ENCODE peak calls at places on chromosomes 3 and 15, in ten cellular contexts. One of them, this sample, is unnamed.

GRCh38 chr15:48002772-48003171 is 118.0 kb upstream of the SLC24A5 start:
- DNase-seq in foreskin keratinocyte: no peak
- DNase-seq in cardiac fibroblast: no peak
- DNase-seq in fibroblast of mammary gland: no peak
- DNase-seq in AG09319: no peak
- DNase-seq in Calu3: no peak
- DNase-seq in fibroblast of villous mesenchyme: no peak
- DNase-seq in B cell: no peak
- DNase-seq in cardiac muscle cell: no peak
- DNase-seq in progenitor cell of endocrine pancreas: no peak
- DNase-seq in this sample: no peak

GRCh38 chr15:85649372-85649771 is 145.4 kb downstream of the KLHL25 start:
- DNase-seq in progenitor cell of endocrine pancreas: no peak
- DNase-seq in Calu3: no peak
- DNase-seq in cardiac muscle cell: peak
- DNase-seq in fibroblast of mammary gland: peak
- DNase-seq in AG09319: no peak
- DNase-seq in foreskin keratinocyte: peak
- DNase-seq in fibroblast of villous mesenchyme: peak
- DNase-seq in cardiac fibroblast: peak
- DNase-seq in B cell: no peak
- DNase-seq in this sample: peak

GRCh38 chr15:70875001-70875782 is 17.0 kb downstream of the THAP10 start:
- DNase-seq in cardiac fibroblast: peak
- DNase-seq in fibroblast of villous mesenchyme: peak
- DNase-seq in B cell: no peak
- DNase-seq in cardiac muscle cell: peak
- DNase-seq in fibroblast of mammary gland: peak
- DNase-seq in AG09319: no peak
- DNase-seq in foreskin keratinocyte: no peak
- DNase-seq in Calu3: no peak
- DNase-seq in progenitor cell of endocrine pancreas: no peak
- DNase-seq in this sample: no peak

GRCh38 chr15:31328999-31329639 is 2.5 kb downstream of the KLF13 start:
- DNase-seq in Calu3: peak
- DNase-seq in cardiac muscle cell: no peak
- DNase-seq in cardiac fibroblast: no peak
- DNase-seq in progenitor cell of endocrine pancreas: no peak
- DNase-seq in fibroblast of mammary gland: no peak
- DNase-seq in foreskin keratinocyte: peak
- DNase-seq in B cell: peak
- DNase-seq in fibroblast of villous mesenchyme: no peak
- DNase-seq in AG09319: no peak
- DNase-seq in this sample: no peak

GRCh38 chr3:71482771-71483170 is 100.8 kb downstream of the FOXP1 start:
- DNase-seq in progenitor cell of endocrine pancreas: no peak
- DNase-seq in fibroblast of mammary gland: no peak
- DNase-seq in AG09319: no peak
- DNase-seq in foreskin keratinocyte: no peak
- DNase-seq in cardiac fibroblast: no peak
- DNase-seq in fibroblast of villous mesenchyme: no peak
- DNase-seq in Calu3: no peak
- DNase-seq in cardiac muscle cell: no peak
- DNase-seq in B cell: no peak
- DNase-seq in this sample: no peak

GRCh38 chr3:37770938-37771918 is 90.5 kb upstream of the CTDSPL start:
- DNase-seq in Calu3: no peak
- DNase-seq in cardiac fibroblast: peak
- DNase-seq in B cell: no peak
- DNase-seq in foreskin keratinocyte: no peak
- DNase-seq in progenitor cell of endocrine pancreas: no peak
- DNase-seq in cardiac muscle cell: peak
- DNase-seq in fibroblast of mammary gland: no peak
- DNase-seq in fibroblast of villous mesenchyme: no peak
- DNase-seq in AG09319: no peak
- DNase-seq in this sample: no peak

GRCh38 chr3:156788846-156789245 is 37.3 kb upstream of the LEKR1 start:
- DNase-seq in foreskin keratinocyte: peak
- DNase-seq in fibroblast of mammary gland: peak
- DNase-seq in cardiac fibroblast: no peak
- DNase-seq in cardiac muscle cell: no peak
- DNase-seq in Calu3: no peak
- DNase-seq in fibroblast of villous mesenchyme: no peak
- DNase-seq in AG09319: no peak
- DNase-seq in progenitor cell of endocrine pancreas: no peak
- DNase-seq in B cell: no peak
- DNase-seq in this sample: no peak

GRCh38 chr15:83046558-83047127 is 20.4 kb downstream of the BTBD1 start:
- DNase-seq in progenitor cell of endocrine pancreas: no peak
- DNase-seq in fibroblast of mammary gland: peak
- DNase-seq in AG09319: peak
- DNase-seq in cardiac fibroblast: peak
- DNase-seq in fibroblast of villous mesenchyme: peak
- DNase-seq in foreskin keratinocyte: peak
- DNase-seq in B cell: no peak
- DNase-seq in cardiac muscle cell: no peak
- DNase-seq in Calu3: no peak
- DNase-seq in this sample: no peak

GRCh38 chr3:152957488-152957887 is 122.6 kb downstream of the P2RY1 start:
- DNase-seq in cardiac fibroblast: no peak
- DNase-seq in Calu3: no peak
- DNase-seq in cardiac muscle cell: no peak
- DNase-seq in B cell: no peak
- DNase-seq in fibroblast of villous mesenchyme: no peak
- DNase-seq in fibroblast of mammary gland: no peak
- DNase-seq in foreskin keratinocyte: no peak
- DNase-seq in progenitor cell of endocrine pancreas: no peak
- DNase-seq in AG09319: no peak
- DNase-seq in this sample: no peak

GRCh38 chr3:149373235-149374125 is 4.0 kb downstream of the TM4SF1 start:
- DNase-seq in fibroblast of villous mesenchyme: peak
- DNase-seq in progenitor cell of endocrine pancreas: no peak
- DNase-seq in Calu3: no peak
- DNase-seq in fibroblast of mammary gland: peak
- DNase-seq in cardiac muscle cell: no peak
- DNase-seq in AG09319: no peak
- DNase-seq in foreskin keratinocyte: peak
- DNase-seq in cardiac fibroblast: peak
- DNase-seq in B cell: no peak
- DNase-seq in this sample: no peak

GRCh38 chr3:149371723-149372114 is 5.7 kb downstream of the TM4SF1 start:
- DNase-seq in cardiac fibroblast: no peak
- DNase-seq in cardiac muscle cell: no peak
- DNase-seq in B cell: no peak
- DNase-seq in foreskin keratinocyte: no peak
- DNase-seq in Calu3: no peak
- DNase-seq in fibroblast of villous mesenchyme: no peak
- DNase-seq in AG09319: no peak
- DNase-seq in fibroblast of mammary gland: no peak
- DNase-seq in progenitor cell of endocrine pancreas: no peak
- DNase-seq in this sample: no peak

GRCh38 chr3:149369991-149370866 is 7.2 kb downstream of the TM4SF1 start:
- DNase-seq in B cell: no peak
- DNase-seq in Calu3: no peak
- DNase-seq in foreskin keratinocyte: peak
- DNase-seq in AG09319: no peak
- DNase-seq in cardiac muscle cell: no peak
- DNase-seq in fibroblast of mammary gland: no peak
- DNase-seq in fibroblast of villous mesenchyme: no peak
- DNase-seq in cardiac fibroblast: no peak
- DNase-seq in progenitor cell of endocrine pancreas: no peak
- DNase-seq in this sample: no peak

GRCh38 chr3:149368850-149369497 is 8.5 kb downstream of the TM4SF1 start:
- DNase-seq in B cell: no peak
- DNase-seq in fibroblast of mammary gland: no peak
- DNase-seq in cardiac fibroblast: no peak
- DNase-seq in progenitor cell of endocrine pancreas: no peak
- DNase-seq in cardiac muscle cell: no peak
- DNase-seq in Calu3: no peak
- DNase-seq in fibroblast of villous mesenchyme: no peak
- DNase-seq in AG09319: no peak
- DNase-seq in foreskin keratinocyte: peak
- DNase-seq in this sample: no peak

DNA sequence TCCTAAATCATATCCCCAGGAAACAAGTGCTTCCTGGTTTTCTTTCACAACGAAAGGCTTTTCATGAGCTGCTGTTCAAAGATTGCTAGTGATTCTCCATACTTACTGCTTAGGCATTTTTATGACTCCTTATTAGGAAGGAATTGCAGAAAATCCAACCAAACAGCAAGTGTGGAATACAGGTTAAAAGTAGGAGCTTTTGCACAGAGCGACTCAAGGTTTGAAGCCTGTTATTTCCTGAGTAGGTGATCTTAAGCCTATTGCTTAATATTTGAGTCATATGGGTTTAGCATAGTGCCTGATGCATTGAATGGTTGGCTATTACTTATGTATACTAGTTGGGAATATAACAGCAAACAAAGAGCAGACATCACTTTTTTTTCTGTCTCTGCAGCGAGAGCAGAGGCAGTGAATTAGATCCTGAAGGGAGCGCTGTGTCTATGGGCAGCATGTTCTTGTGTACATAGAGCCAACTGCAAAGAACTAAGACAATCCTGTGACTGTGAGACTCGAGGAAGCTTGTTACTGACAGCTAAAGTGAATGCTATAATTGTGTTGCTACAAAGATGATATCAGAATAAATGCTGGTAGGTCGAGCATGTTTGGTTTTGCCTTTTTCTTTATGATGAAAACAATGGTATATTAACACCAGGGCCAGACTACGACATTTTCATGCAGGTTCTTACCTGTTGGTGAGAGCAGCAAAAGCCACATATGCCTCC is 6.3 kb downstream of the TM4SF1 start:
- DNase-seq in progenitor cell of endocrine pancreas: no peak
- DNase-seq in fibroblast of villous mesenchyme: peak
- DNase-seq in AG09319: no peak
- DNase-seq in foreskin keratinocyte: peak
- DNase-seq in fibroblast of mammary gland: peak
- DNase-seq in B cell: no peak
- DNase-seq in Calu3: no peak
- DNase-seq in cardiac fibroblast: peak
- DNase-seq in cardiac muscle cell: no peak
- DNase-seq in this sample: no peak
- TF ChIP-seq CTCF in progenitor cell of endocrine pancreas: no peak
- TF ChIP-seq CTCF in fibroblast of villous mesenchyme: no peak
- TF ChIP-seq CTCF in AG09319: no peak
- TF ChIP-seq CTCF in foreskin keratinocyte: peak
- TF ChIP-seq CTCF in fibroblast of mammary gland: no peak
- TF ChIP-seq CTCF in B cell: no peak
- TF ChIP-seq CTCF in Calu3: no peak
- TF ChIP-seq CTCF in cardiac fibroblast: no peak
- TF ChIP-seq CTCF in cardiac muscle cell: no peak
- TF ChIP-seq CTCF in this sample: no peak

GRCh38 chr3:142022381-142022780 is 127.0 kb downstream of the TFDP2 start:
- DNase-seq in foreskin keratinocyte: no peak
- DNase-seq in Calu3: no peak
- DNase-seq in fibroblast of mammary gland: peak
- DNase-seq in progenitor cell of endocrine pancreas: no peak
- DNase-seq in AG09319: no peak
- DNase-seq in cardiac fibroblast: peak
- DNase-seq in B cell: no peak
- DNase-seq in cardiac muscle cell: no peak
- DNase-seq in fibroblast of villous mesenchyme: peak
- DNase-seq in this sample: peak
- TF ChIP-seq CTCF in foreskin keratinocyte: peak
- TF ChIP-seq CTCF in Calu3: no peak
- TF ChIP-seq CTCF in fibroblast of mammary gland: no peak
- TF ChIP-seq CTCF in progenitor cell of endocrine pancreas: peak
- TF ChIP-seq CTCF in AG09319: no peak
- TF ChIP-seq CTCF in cardiac fibroblast: no peak
- TF ChIP-seq CTCF in B cell: no peak
- TF ChIP-seq CTCF in cardiac muscle cell: no peak
- TF ChIP-seq CTCF in fibroblast of villous mesenchyme: peak
- TF ChIP-seq CTCF in this sample: peak

DNA sequence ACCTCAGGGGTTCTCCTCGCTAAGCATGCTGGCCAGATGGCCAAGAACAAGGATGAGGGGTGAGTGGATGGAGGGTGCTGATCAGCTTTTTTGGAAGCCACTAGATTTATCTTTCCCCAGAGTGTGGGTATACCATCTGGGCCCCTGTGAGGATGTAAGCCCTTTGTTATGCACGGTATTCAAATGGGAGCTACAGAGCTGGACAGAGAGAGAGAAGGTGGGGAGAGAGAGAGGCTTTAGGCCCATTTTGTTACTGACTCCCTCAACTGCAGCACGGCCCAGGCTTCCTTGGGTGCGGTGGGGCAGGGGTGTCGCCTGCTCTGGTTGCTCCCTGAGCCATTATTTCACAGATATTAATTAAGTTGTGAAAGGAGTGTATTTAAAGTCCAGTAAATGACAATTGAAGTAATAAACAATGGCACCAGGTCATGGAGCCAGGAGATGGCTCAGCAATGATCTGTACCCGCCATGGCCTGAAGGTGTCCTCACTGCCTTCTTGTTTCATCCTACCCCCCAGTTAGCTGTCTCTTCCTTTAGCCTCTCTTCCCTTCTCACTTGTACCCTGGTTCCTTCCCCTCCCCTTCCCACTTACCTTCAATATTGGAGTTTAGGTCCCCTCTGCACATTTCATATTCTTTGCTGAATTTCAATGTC is 158.0 kb downstream of the CLSTN2 start:
- DNase-seq in Calu3: no peak
- DNase-seq in cardiac muscle cell: no peak
- DNase-seq in cardiac fibroblast: no peak
- DNase-seq in foreskin keratinocyte: no peak
- DNase-seq in fibroblast of mammary gland: peak
- DNase-seq in B cell: no peak
- DNase-seq in fibroblast of villous mesenchyme: no peak
- DNase-seq in progenitor cell of endocrine pancreas: no peak
- DNase-seq in AG09319: no peak
- DNase-seq in this sample: peak
- TF ChIP-seq CTCF in Calu3: no peak
- TF ChIP-seq CTCF in cardiac muscle cell: no peak
- TF ChIP-seq CTCF in cardiac fibroblast: no peak
- TF ChIP-seq CTCF in foreskin keratinocyte: peak
- TF ChIP-seq CTCF in fibroblast of mammary gland: peak
- TF ChIP-seq CTCF in B cell: no peak
- TF ChIP-seq CTCF in fibroblast of villous mesenchyme: no peak
- TF ChIP-seq CTCF in progenitor cell of endocrine pancreas: peak
- TF ChIP-seq CTCF in AG09319: no peak
- TF ChIP-seq CTCF in this sample: peak

DNA sequence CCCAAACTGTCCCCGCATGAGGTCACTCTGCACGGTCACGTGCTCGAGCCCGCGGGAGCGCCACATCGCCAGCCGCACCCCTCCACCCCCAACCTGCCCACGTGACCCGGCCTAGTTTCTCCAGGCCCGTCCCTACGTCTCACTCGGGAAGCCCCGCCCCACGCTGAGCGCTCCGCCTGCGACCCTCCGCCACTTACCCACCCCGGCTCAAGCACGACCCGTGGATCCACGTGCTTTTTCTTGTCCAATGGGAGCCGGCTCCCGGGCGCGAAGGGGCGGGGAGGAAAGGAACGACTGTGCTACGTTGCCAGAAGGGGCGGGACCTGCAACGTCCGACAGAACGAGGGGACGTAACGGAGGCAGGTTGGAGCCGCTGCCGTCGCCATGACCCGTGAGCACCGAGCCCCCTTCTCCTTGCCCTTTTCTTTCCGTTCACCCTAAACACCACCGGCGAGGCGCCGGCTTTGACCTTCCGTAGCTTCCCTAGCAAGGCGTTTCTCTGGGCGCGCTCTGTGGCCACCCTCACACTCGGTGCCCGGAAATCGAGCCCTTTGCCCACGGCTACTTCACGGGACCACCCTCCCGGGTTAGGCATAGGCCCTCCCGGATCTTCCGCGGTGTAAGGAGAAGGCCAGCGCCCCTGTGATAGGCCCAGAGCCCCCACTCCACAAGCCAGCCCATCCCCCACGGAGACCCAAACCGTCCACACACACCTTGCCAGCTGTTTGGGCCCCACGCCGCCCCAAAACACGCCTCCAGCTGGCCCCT is at the start of gene SERF2:
- DNase-seq in cardiac fibroblast: peak
- DNase-seq in cardiac muscle cell: peak
- DNase-seq in progenitor cell of endocrine pancreas: peak
- DNase-seq in foreskin keratinocyte: peak
- DNase-seq in AG09319: peak
- DNase-seq in fibroblast of villous mesenchyme: peak
- DNase-seq in fibroblast of mammary gland: peak
- DNase-seq in B cell: peak
- DNase-seq in Calu3: peak
- DNase-seq in this sample: peak
- TF ChIP-seq CTCF in cardiac fibroblast: no peak
- TF ChIP-seq CTCF in cardiac muscle cell: no peak
- TF ChIP-seq CTCF in progenitor cell of endocrine pancreas: no peak
- TF ChIP-seq CTCF in foreskin keratinocyte: no peak
- TF ChIP-seq CTCF in AG09319: no peak
- TF ChIP-seq CTCF in fibroblast of villous mesenchyme: no peak
- TF ChIP-seq CTCF in fibroblast of mammary gland: no peak
- TF ChIP-seq CTCF in B cell: no peak
- TF ChIP-seq CTCF in Calu3: no peak
- TF ChIP-seq CTCF in this sample: no peak